ENCODE peak calls at places on chromosomes 1 and 21, in five cellular contexts. J is fibroblast of mammary gland; C is SJSA1; D is CD8-positive, alpha-beta T cell; X is tibial artery. E is an unnamed sample.

GRCh38 chr1:76379506-76379905 is 305.0 kb downstream of the ST6GALNAC3 start:
- DNase-seq in D (no peak), X (no peak), J (no peak), C (no peak), E (no peak)

GRCh38 chr1:35927472-35927871 is 3.4 kb upstream of the AGO3 start:
- DNase-seq in D (no peak), J (no peak), C (no peak), X (no peak), E (no peak)

GRCh38 chr21:25039461-25040380 is 567.6 kb downstream of the MRPL39 start:
- DNase-seq in D (no peak), J (peak; percentile 5), X (no peak), C (no peak), E (no peak)

GRCh38 chr1:117671781-117672501 is 66.1 kb downstream of the TENT5C start:
- DNase-seq in C (peak; percentile 49), J (peak; percentile 40), X (peak; percentile 75), D (no peak), E (no peak)

GRCh38 chr21:45104560-45104959 is 30.2 kb downstream of the ADARB1 start:
- DNase-seq in J (no peak), X (peak; percentile 75), D (no peak), C (peak; percentile 73), E (no peak)

GRCh38 chr1:10033359-10033845 is 644 bp downstream of the UBE4B start:
- DNase-seq in X (no peak), J (peak; percentile 42), C (peak; percentile 46), D (no peak), E (peak; percentile 41)

GRCh38 chr1:207014728-207015127 is 17.8 kb downstream of the C1orf116 start:
- DNase-seq in D (no peak), C (no peak), J (no peak), X (no peak), E (no peak)

GRCh38 chr21:43992121-43992520 is 20.0 kb upstream of the TRAPPC10 start:
- DNase-seq in D (no peak), C (no peak), X (no peak), J (no peak), E (no peak)

GRCh38 chr1:186155594-186155993 is 219.5 kb downstream of the TPR start:
- DNase-seq in X (no peak), C (peak; percentile 55), J (peak; percentile 89), D (no peak), E (no peak)

GRCh38 chr1:210292276-210292851 is 36.3 kb upstream of the HHAT start:
- DNase-seq in D (no peak), C (no peak), J (no peak), X (peak; percentile 79), E (peak; percentile 91)

GRCh38 chr1:114154963-114155322 is 1.3 kb upstream of the SYT6 start:
- DNase-seq in C (no peak), D (no peak), J (peak; percentile 40), X (no peak), E (peak; percentile 72)

GRCh38 chr1:39788426-39788757 is 273 bp downstream of the BMP8B start:
- DNase-seq in C (no peak), X (no peak), J (no peak), D (no peak), E (no peak)

GRCh38 chr1:179087665-179088064 is 5.8 kb downstream of the TOR3A start:
- DNase-seq in D (no peak), C (no peak), X (no peak), J (no peak), E (no peak)

GRCh38 chr1:245279346-245279745 is 124.6 kb downstream of the KIF26B start:
- DNase-seq in C (no peak), X (no peak), J (no peak), D (no peak), E (no peak)

GRCh38 chr1:15430787-15431570 is 7.3 kb upstream of the CTRC start:
- DNase-seq in X (peak; percentile 82), C (peak; percentile 76), D (peak; percentile 69), J (peak; percentile 49), E (peak; percentile 92)

GRCh38 chr21:19228241-19228640 is 824.7 kb upstream of the TMPRSS15 start:
- DNase-seq in X (no peak), C (no peak), D (no peak), J (no peak), E (no peak)

GRCh38 chr1:150764617-150765090 is 924 bp downstream of the CTSS start:
- DNase-seq in J (peak; percentile 80), D (no peak), X (no peak), C (no peak), E (no peak)

GRCh38 chr1:97632075-97632474 is 288.8 kb downstream of the DPYD start:
- DNase-seq in C (no peak), D (no peak), X (no peak), J (peak; percentile 30), E (no peak)

GRCh38 chr1:202034683-202035462 is 24.5 kb downstream of the ELF3 start:
- DNase-seq in C (peak; percentile 99), J (peak; percentile 97), D (no peak), X (peak; percentile 95), E (peak; percentile 93)

GRCh38 chr1:78145105-78145580 is 99.4 kb downstream of the GIPC2 start:
- DNase-seq in X (no peak), D (no peak), J (peak; percentile 88), C (no peak), E (peak; percentile 37)

GRCh38 chr21:45950740-45951515 is 30.6 kb upstream of the COL6A1 start:
- DNase-seq in X (peak; percentile 89), D (no peak), J (peak; percentile 65), C (peak; percentile 43), E (peak; percentile 75)

GRCh38 chr21:33205476-33205875 is 24.3 kb upstream of the IFNAR2 start:
- DNase-seq in D (no peak), J (no peak), X (no peak), C (peak; percentile 13), E (no peak)

GRCh38 chr1:8992936-8993687 is 33.1 kb downstream of the SLC2A7 start:
- DNase-seq in X (no peak), J (no peak), C (no peak), D (no peak), E (no peak)

GRCh38 chr21:14057313-14057712 is 153.4 kb downstream of the LIPI start:
- DNase-seq in D (no peak), X (no peak), C (peak; percentile 32), J (no peak), E (peak; percentile 60)

GRCh38 chr21:14054682-14055081 is 156.1 kb downstream of the LIPI start:
- DNase-seq in C (no peak), J (no peak), X (no peak), D (no peak), E (peak; percentile 28)

GRCh38 chr21:14056771-14057191 is 154.0 kb downstream of the LIPI start:
- DNase-seq in D (no peak), J (no peak), C (peak; percentile 36), X (no peak), E (peak; percentile 54)

GRCh38 chr21:14064296-14064645 is 146.5 kb downstream of the LIPI start:
- DNase-seq in C (peak; percentile 34), X (no peak), J (no peak), D (no peak), E (peak; percentile 80)

DNA sequence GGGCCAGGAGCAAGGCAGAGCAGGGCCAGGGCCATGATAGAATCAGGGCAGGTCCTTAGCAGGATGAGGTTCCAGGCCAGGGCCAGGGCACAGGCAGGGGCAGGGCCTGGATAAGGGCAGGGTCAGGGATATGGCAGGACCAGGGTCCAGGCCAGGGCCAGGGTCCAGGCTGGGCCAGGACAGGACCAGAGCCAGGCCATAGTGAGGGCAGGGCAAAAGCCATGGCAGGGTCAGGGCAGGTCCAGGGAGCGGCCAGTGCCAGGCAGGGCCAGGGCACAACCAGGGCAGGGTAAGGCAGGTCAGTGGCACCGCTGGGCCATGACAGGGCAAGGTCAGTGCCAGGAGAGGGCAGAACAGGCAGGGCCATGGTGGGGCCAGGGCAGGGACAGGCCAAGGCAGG is 152.2 kb downstream of the LIPI start:
- DNase-seq in D (no peak), J (no peak), X (no peak), C (peak; percentile 35), E (peak; percentile 61)
- H3K4me3 ChIP-seq in D (no peak overlapping the region), J (no peak overlapping the region), X (no peak overlapping the region), C (no peak overlapping the region), E (no peak overlapping the region)

GRCh38 chr1:46132529-46133180 is at the start of gene PIK3R3:
- DNase-seq in D (peak; percentile 54), C (peak; percentile 99), X (peak; percentile 99), J (peak; percentile 98), E (peak; percentile 99)

GRCh38 chr1:46133181-46133658 is 791 bp upstream of the PIK3R3 start:
- DNase-seq in X (no peak), J (no peak), D (no peak), C (no peak), E (no peak)

GRCh38 chr1:46134660-46135331 is 2.4 kb upstream of the PIK3R3 start:
- DNase-seq in C (no peak), J (peak; percentile 95), D (no peak), X (no peak), E (no peak)

GRCh38 chr1:46131727-46132528 is 501 bp downstream of the PIK3R3 start:
- DNase-seq in J (peak; percentile 27), C (peak; percentile 44), D (no peak), X (no peak), E (peak; percentile 41)

GRCh38 chr1:46133946-46134345 is 1.5 kb upstream of the PIK3R3 start:
- DNase-seq in J (no peak), X (no peak), D (no peak), C (no peak), E (no peak)
- H3K4me3 ChIP-seq in J (no peak overlapping the region), X (no peak overlapping the region), D (no peak overlapping the region), C (peak overlapping the region; percentile 50), E (no peak overlapping the region)

GRCh38 chr1:109928591-109929111 is 18.0 kb downstream of the CSF1 start:
- DNase-seq in D (no peak), X (peak; percentile 78), J (peak; percentile 89), C (no peak), E (no peak)

GRCh38 chr1:109927908-109928307 is 17.3 kb downstream of the CSF1 start:
- DNase-seq in J (peak; percentile 98), D (no peak), C (no peak), X (peak; percentile 91), E (no peak)

GRCh38 chr1:109926662-109927300 is 16.1 kb downstream of the CSF1 start:
- DNase-seq in J (peak; percentile 99), C (no peak), D (no peak), X (no peak), E (no peak)

GRCh38 chr1:109929170-109929569 is 18.5 kb downstream of the CSF1 start:
- DNase-seq in C (no peak), D (no peak), X (no peak), J (no peak), E (no peak)

GRCh38 chr1:109927356-109927755 is 16.7 kb downstream of the CSF1 start:
- DNase-seq in X (no peak), C (no peak), D (no peak), J (no peak), E (no peak)
- H3K4me3 ChIP-seq in X (no peak overlapping the region), C (no peak overlapping the region), D (no peak overlapping the region), J (no peak overlapping the region), E (no peak overlapping the region)

DNA sequence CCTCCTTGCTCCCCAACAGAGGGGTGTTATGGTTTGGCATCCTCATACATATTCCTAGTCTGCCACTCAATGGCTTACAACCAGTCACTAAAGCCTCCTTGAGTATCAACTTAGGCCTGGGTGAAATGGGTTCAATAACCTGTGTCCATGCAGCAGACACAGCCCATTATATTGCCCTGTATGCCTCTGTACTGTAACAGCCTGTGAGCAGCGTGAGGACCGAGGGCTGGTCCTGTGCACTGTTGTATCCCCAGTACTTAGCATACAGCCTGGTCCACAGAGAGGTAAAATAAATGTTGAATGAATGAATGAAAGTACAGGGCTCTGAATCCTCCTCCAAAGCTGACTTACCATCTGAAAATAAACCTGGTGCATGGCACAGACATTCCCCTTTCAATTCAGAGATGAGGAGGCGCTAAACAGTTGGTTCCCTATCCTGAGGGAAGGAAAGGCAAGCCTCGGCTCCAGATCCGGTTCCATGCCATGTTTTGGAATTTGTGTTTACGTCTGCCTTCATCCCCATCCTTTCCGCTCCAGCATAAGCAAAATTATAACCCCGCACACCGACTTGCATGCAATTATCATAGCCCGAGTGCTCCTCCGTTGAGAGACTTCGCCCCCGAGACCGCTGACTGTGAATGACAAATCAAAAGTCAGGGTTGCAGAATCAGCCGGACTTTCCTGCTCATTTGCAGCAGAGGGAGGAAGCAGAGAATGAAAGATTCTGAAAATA is 45.0 kb upstream of the DNAJC6 start:
- DNase-seq in X (no peak), D (no peak), C (no peak), J (peak; percentile 63), E (no peak)
- H3K4me3 ChIP-seq in X (peak overlapping the region; percentile 61), D (no peak overlapping the region), C (no peak overlapping the region), J (peak overlapping the region; percentile 36), E (peak overlapping the region; percentile 7)